ENCODE peak calls at places on chromosomes 1 and 21, in five cellular contexts. One of them, this sample, is unnamed.

GRCh38 chr1:16236091-16236494 is 890 bp downstream of the CPLANE2 start:
- DNase-seq in RPMI7951: peak; percentile 49
- DNase-seq in GDM1: no peak
- DNase-seq in nucleus accumbens: no peak
- DNase-seq in effector memory CD8-positive, alpha-beta T cell: peak; percentile 35
- DNase-seq in this sample: peak; percentile 40

GRCh38 chr1:161006563-161006962 is 14.4 kb downstream of the F11R start:
- DNase-seq in RPMI7951: no peak
- DNase-seq in GDM1: no peak
- DNase-seq in nucleus accumbens: no peak
- DNase-seq in effector memory CD8-positive, alpha-beta T cell: no peak
- DNase-seq in this sample: no peak

GRCh38 chr1:201377611-201378092 is at the start of gene TNNT2:
- DNase-seq in RPMI7951: no peak
- DNase-seq in GDM1: no peak
- DNase-seq in nucleus accumbens: no peak
- DNase-seq in effector memory CD8-positive, alpha-beta T cell: no peak
- DNase-seq in this sample: no peak

GRCh38 chr1:168279253-168279652 is 1.4 kb upstream of the TBX19 start:
- DNase-seq in RPMI7951: no peak
- DNase-seq in GDM1: no peak
- DNase-seq in nucleus accumbens: no peak
- DNase-seq in effector memory CD8-positive, alpha-beta T cell: no peak
- DNase-seq in this sample: no peak

GRCh38 chr1:159091547-159092397 is 15.2 kb upstream of the AIM2 start:
- DNase-seq in RPMI7951: peak; percentile 82
- DNase-seq in GDM1: no peak
- DNase-seq in nucleus accumbens: no peak
- DNase-seq in effector memory CD8-positive, alpha-beta T cell: no peak
- DNase-seq in this sample: peak; percentile 63

GRCh38 chr1:43932786-43933385 is 715 bp upstream of the ARTN start:
- DNase-seq in RPMI7951: peak; percentile 72
- DNase-seq in GDM1: no peak
- DNase-seq in nucleus accumbens: no peak
- DNase-seq in effector memory CD8-positive, alpha-beta T cell: no peak
- DNase-seq in this sample: peak; percentile 38

GRCh38 chr1:59428828-59429227 is 131.9 kb downstream of the FGGY start:
- DNase-seq in RPMI7951: no peak
- DNase-seq in GDM1: no peak
- DNase-seq in nucleus accumbens: no peak
- DNase-seq in effector memory CD8-positive, alpha-beta T cell: no peak
- DNase-seq in this sample: no peak

GRCh38 chr1:244710474-244711062 is 57.6 kb downstream of the DESI2 start:
- DNase-seq in RPMI7951: no peak
- DNase-seq in GDM1: no peak
- DNase-seq in nucleus accumbens: no peak
- DNase-seq in effector memory CD8-positive, alpha-beta T cell: no peak
- DNase-seq in this sample: no peak

GRCh38 chr21:16028163-16028562 is 298.4 kb downstream of the USP25 start:
- DNase-seq in RPMI7951: no peak
- DNase-seq in GDM1: no peak
- DNase-seq in nucleus accumbens: no peak
- DNase-seq in effector memory CD8-positive, alpha-beta T cell: no peak
- DNase-seq in this sample: no peak

GRCh38 chr1:95660736-95661135 is 426.7 kb downstream of the RWDD3 start:
- DNase-seq in RPMI7951: no peak
- DNase-seq in GDM1: no peak
- DNase-seq in nucleus accumbens: no peak
- DNase-seq in effector memory CD8-positive, alpha-beta T cell: no peak
- DNase-seq in this sample: no peak

GRCh38 chr1:18217398-18218043 is 109.9 kb downstream of the IGSF21 start:
- DNase-seq in RPMI7951: peak; percentile 24
- DNase-seq in GDM1: peak; percentile 61
- DNase-seq in nucleus accumbens: peak; percentile 28
- DNase-seq in effector memory CD8-positive, alpha-beta T cell: no peak
- DNase-seq in this sample: peak; percentile 14

GRCh38 chr1:180863158-180863775 is 49.4 kb upstream of the KIAA1614 start:
- DNase-seq in RPMI7951: peak; percentile 48
- DNase-seq in GDM1: no peak
- DNase-seq in nucleus accumbens: peak; percentile 49
- DNase-seq in effector memory CD8-positive, alpha-beta T cell: peak; percentile 29
- DNase-seq in this sample: peak; percentile 70

GRCh38 chr1:109912873-109913272 is 2.2 kb downstream of the CSF1 start:
- DNase-seq in RPMI7951: no peak
- DNase-seq in GDM1: no peak
- DNase-seq in nucleus accumbens: no peak
- DNase-seq in effector memory CD8-positive, alpha-beta T cell: no peak
- DNase-seq in this sample: no peak

GRCh38 chr1:85240174-85240601 is 19.3 kb downstream of the C1orf52 start:
- DNase-seq in RPMI7951: peak; percentile 30
- DNase-seq in GDM1: no peak
- DNase-seq in nucleus accumbens: peak; percentile 0
- DNase-seq in effector memory CD8-positive, alpha-beta T cell: no peak
- DNase-seq in this sample: peak; percentile 5

GRCh38 chr1:66436378-66437135 is 97.4 kb upstream of the SGIP1 start:
- DNase-seq in RPMI7951: peak; percentile 97
- DNase-seq in GDM1: peak; percentile 24
- DNase-seq in nucleus accumbens: no peak
- DNase-seq in effector memory CD8-positive, alpha-beta T cell: no peak
- DNase-seq in this sample: peak; percentile 57

GRCh38 chr1:112904831-112905227 is 51.2 kb downstream of the SLC16A1 start:
- DNase-seq in RPMI7951: no peak
- DNase-seq in GDM1: no peak
- DNase-seq in nucleus accumbens: no peak
- DNase-seq in effector memory CD8-positive, alpha-beta T cell: no peak
- DNase-seq in this sample: peak; percentile 26

GRCh38 chr1:35569956-35570355 is 3.2 kb upstream of the TFAP2E start:
- DNase-seq in RPMI7951: peak; percentile 10
- DNase-seq in GDM1: no peak
- DNase-seq in nucleus accumbens: no peak
- DNase-seq in effector memory CD8-positive, alpha-beta T cell: no peak
- DNase-seq in this sample: peak; percentile 22

GRCh38 chr1:53529555-53529954 is 70.4 kb downstream of the DMRTB1 start:
- DNase-seq in RPMI7951: no peak
- DNase-seq in GDM1: no peak
- DNase-seq in nucleus accumbens: no peak
- DNase-seq in effector memory CD8-positive, alpha-beta T cell: no peak
- DNase-seq in this sample: no peak

GRCh38 chr1:240044620-240045019 is 47.1 kb upstream of the FMN2 start:
- DNase-seq in RPMI7951: no peak
- DNase-seq in GDM1: no peak
- DNase-seq in nucleus accumbens: no peak
- DNase-seq in effector memory CD8-positive, alpha-beta T cell: no peak
- DNase-seq in this sample: peak; percentile 27

GRCh38 chr1:10901091-10901893 is 104.8 kb upstream of the CASZ1 start:
- DNase-seq in RPMI7951: peak; percentile 40
- DNase-seq in GDM1: no peak
- DNase-seq in nucleus accumbens: no peak
- DNase-seq in effector memory CD8-positive, alpha-beta T cell: no peak
- DNase-seq in this sample: peak; percentile 42

GRCh38 chr1:154446292-154446691 is 41.1 kb downstream of the IL6R start:
- DNase-seq in RPMI7951: peak; percentile 31
- DNase-seq in GDM1: no peak
- DNase-seq in nucleus accumbens: no peak
- DNase-seq in effector memory CD8-positive, alpha-beta T cell: no peak
- DNase-seq in this sample: peak; percentile 90

GRCh38 chr1:30719406-30720270 is 3.7 kb downstream of the MATN1 start:
- DNase-seq in RPMI7951: peak; percentile 79
- DNase-seq in GDM1: no peak
- DNase-seq in nucleus accumbens: no peak
- DNase-seq in effector memory CD8-positive, alpha-beta T cell: no peak
- DNase-seq in this sample: peak; percentile 49

GRCh38 chr1:58883888-58884482 is 100.1 kb upstream of the JUN start:
- DNase-seq in RPMI7951: no peak
- DNase-seq in GDM1: no peak
- DNase-seq in nucleus accumbens: no peak
- DNase-seq in effector memory CD8-positive, alpha-beta T cell: no peak
- DNase-seq in this sample: no peak